ENCODE peak calls at places on chromosomes 11 and 22, in six cellular contexts. X is tibial nerve, E is sigmoid colon, K is HepG2, J is stomach, V is SK-N-SH. I is an unnamed sample.
A peak's percentile ranks its signal among the peaks of the same experiment; 100 is the strongest.

GRCh38 chr11:26841818-26842457 is 120.1 kb upstream of the SLC5A12 start:
- DNase-seq in X (no peak), E (no peak), K (no peak), J (no peak), V (no peak), I (no peak)

GRCh38 chr11:104968365-104968855 is at the start of gene CASP4:
- DNase-seq in X (no peak), E (no peak), K (peak; percentile 56), J (no peak), V (peak; percentile 1), I (no peak)

GRCh38 chr22:49295465-49295743 is 532.3 kb downstream of the BRD1 start:
- DNase-seq in X (no peak), E (no peak), K (no peak), J (peak; percentile 8), V (no peak), I (no peak)

GRCh38 chr11:1165256-1166041 is 7.7 kb downstream of the MUC5AC start:
- DNase-seq in X (no peak), E (peak; percentile 53), K (no peak), J (peak; percentile 24), V (peak; percentile 30), I (no peak)

GRCh38 chr11:93822359-93822758 is 28.1 kb downstream of the VSTM5 start:
- DNase-seq in X (no peak), E (no peak), K (no peak), J (no peak), V (no peak), I (no peak)

GRCh38 chr22:23306926-23307325 is 126.6 kb downstream of the BCR start:
- DNase-seq in X (no peak), E (no peak), K (no peak), J (no peak), V (no peak), I (no peak)

GRCh38 chr11:115398333-115398732 is 105.9 kb downstream of the CADM1 start:
- DNase-seq in X (no peak), E (no peak), K (no peak), J (no peak), V (no peak), I (no peak)

GRCh38 chr11:102806296-102806695 is 8.3 kb upstream of the MMP1 start:
- DNase-seq in X (no peak), E (no peak), K (no peak), J (no peak), V (no peak), I (no peak)

GRCh38 chr11:34488855-34489557 is 24.6 kb downstream of the ELF5 start:
- DNase-seq in X (no peak), E (no peak), K (no peak), J (no peak), V (no peak), I (no peak)

GRCh38 chr22:46110215-46110614 is 40.1 kb upstream of the PPARA start:
- DNase-seq in X (no peak), E (peak; percentile 82), K (no peak), J (no peak), V (no peak), I (no peak)

GRCh38 chr22:26702906-26703830 is 45.8 kb downstream of the MIAT start:
- DNase-seq in X (no peak), E (no peak), K (no peak), J (no peak), V (no peak), I (no peak)

GRCh38 chr11:47524200-47524874 is 28.6 kb downstream of the CELF1 start:
- DNase-seq in X (no peak), E (peak; percentile 76), K (no peak), J (peak; percentile 36), V (peak; percentile 34), I (no peak)

GRCh38 chr11:36657610-36658225 is 59.7 kb upstream of the RAG2 start:
- DNase-seq in X (no peak), E (no peak), K (no peak), J (no peak), V (no peak), I (no peak)

GRCh38 chr11:69950621-69951020 is 127.5 kb upstream of the ANO1 start:
- DNase-seq in X (no peak), E (no peak), K (no peak), J (no peak), V (no peak), I (no peak)

GRCh38 chr11:72924568-72925190 is 110.5 kb downstream of the ATG16L2 start:
- DNase-seq in X (no peak), E (no peak), K (peak; percentile 5), J (no peak), V (peak; percentile 22), I (no peak)

GRCh38 chr11:45967506-45967905 is 45.0 kb downstream of the LARGE2 start:
- DNase-seq in X (no peak), E (no peak), K (no peak), J (no peak), V (no peak), I (no peak)

GRCh38 chr11:746289-747175 is 732 bp upstream of the TALDO1 start:
- DNase-seq in X (no peak), E (peak; percentile 65), K (no peak), J (no peak), V (no peak), I (no peak)

GRCh38 chr11:19168090-19168489 is 33.7 kb downstream of the CSRP3 start:
- DNase-seq in X (no peak), E (no peak), K (no peak), J (no peak), V (no peak), I (no peak)

GRCh38 chr11:60867871-60868681 is 734 bp downstream of the ZP1 start:
- DNase-seq in X (no peak), E (peak; percentile 19), K (no peak), J (no peak), V (no peak), I (no peak)

GRCh38 chr11:39990413-39990812 is 1469.0 kb downstream of the LRRC4C start:
- DNase-seq in X (no peak), E (no peak), K (no peak), J (no peak), V (no peak), I (no peak)

DNA sequence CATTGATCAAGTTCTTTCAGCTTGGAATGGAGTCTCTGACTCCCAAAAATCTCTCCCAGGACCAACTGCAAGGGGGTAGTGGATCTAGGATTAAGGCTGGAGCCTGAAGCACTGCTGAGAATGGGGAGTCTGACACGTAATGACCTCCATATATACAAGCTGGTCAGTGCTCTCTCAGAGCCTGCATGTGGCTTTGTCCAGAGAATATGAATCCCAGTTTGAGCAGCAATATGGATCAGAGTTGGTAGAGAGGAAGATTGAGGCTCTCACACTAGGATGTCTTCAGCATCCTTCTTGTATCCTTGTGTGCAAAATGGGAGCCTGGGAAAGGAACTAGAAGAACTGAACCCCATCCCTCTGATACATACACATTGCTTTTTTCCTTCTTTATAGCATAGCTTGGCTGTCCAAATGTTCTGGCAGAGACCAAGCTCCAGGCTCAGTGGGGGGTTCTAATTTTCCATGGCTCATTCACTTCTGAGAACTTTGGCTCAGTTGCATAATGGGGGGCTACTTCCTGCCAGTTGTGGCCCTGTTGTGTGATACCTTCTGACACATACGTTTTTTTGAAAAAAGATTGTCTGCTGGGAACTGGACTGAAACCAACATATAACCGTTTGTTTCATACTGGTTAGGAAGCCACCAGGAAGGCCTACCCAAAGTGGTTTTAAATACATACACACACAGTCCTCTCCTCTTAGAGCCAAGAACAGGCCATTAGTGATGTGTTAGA is 138.2 kb downstream of the ETS1 start:
- DNase-seq in X (no peak), E (no peak), K (no peak), J (no peak), V (no peak), I (no peak)
- TF ChIP-seq EP300 in X (no peak), E (no peak), K (no peak), J (no peak), V (no peak), I (no peak)

GRCh38 chr22:27866136-27867091 is 52.6 kb downstream of the PITPNB start:
- DNase-seq in X (peak; percentile 45), E (peak; percentile 89), K (peak; percentile 43), J (peak; percentile 33), V (no peak), I (no peak)
- H3K27ac ChIP-seq in X (peak overlapping the region; percentile 86), E (peak overlapping the region; percentile 87), K (peak overlapping the region; percentile 9), J (peak overlapping the region; percentile 70), V (peak overlapping the region; percentile 75), I (peak overlapping the region; percentile 89)

GRCh38 chr11:65588199-65589054 is 7.2 kb downstream of the KCNK7 start:
- DNase-seq in X (no peak), E (peak; percentile 86), K (peak; percentile 73), J (peak; percentile 80), V (peak; percentile 88), I (no peak)
- H3K4me3 ChIP-seq in X (no peak overlapping the region), E (no peak overlapping the region), K (no peak overlapping the region), J (no peak overlapping the region), V (no peak overlapping the region), I (no peak overlapping the region)

DNA sequence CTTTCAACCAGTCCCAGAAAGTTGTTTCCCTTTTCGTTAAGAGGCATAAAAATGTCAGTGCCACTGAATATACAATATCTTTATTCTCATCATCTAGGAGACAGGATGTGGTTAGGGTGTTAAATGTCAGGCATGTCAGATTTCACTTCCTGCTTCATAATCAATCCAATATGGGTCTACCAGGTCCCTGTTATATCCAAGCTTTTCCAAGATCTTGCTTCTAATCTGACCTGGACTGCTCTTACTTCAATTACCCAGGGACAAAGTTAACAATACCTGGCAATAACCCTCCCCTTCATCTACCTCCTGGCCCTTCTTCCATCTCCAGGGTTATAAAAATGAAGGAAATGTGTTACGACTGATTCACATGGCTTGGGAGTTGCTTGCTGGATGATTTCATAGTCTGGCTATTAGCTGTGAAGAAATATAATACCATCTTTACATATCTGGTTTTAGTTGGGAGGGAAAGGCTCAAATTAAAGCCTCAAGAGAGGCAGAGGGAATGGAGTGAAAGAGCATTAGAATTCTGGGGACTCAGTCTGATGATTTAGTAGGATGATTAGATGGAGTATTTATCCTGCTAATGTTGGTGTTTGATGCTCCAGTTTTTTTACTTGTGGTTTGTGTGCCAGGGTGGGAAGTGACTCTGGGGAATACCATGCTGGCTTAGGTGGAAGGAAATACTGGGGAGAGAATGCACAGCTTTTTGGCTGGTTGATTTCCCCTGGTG is 534.3 kb downstream of the ETS1 start:
- DNase-seq in X (no peak), E (no peak), K (no peak), J (no peak), V (peak; percentile 15), I (no peak)
- TF ChIP-seq EP300 in X (no peak), E (no peak), K (no peak), J (no peak), V (peak; percentile 80), I (no peak)

I was measured in esophagus muscularis mucosa.